ENCODE peak calls at places on chromosomes 13 and 19, in eight cellular contexts. T is K562; U is Caco-2; D is effector memory CD4-positive, alpha-beta T cell; C is kidney; J is aorta; S is heart left ventricle; Y is breast epithelium. Z is an unnamed sample.

GRCh38 chr13:105991622-105992254 is 543.7 kb downstream of the EFNB2 start:
- DNase-seq in T (no peak), D (no peak), J (no peak), S (no peak), C (no peak), Y (peak; percentile 95), U (peak; percentile 43), Z (no peak)

GRCh38 chr19:49335071-49335783 is at the start of gene CD37:
- DNase-seq in S (no peak), T (peak; percentile 60), D (no peak), J (peak; percentile 58), U (peak; percentile 29), C (peak; percentile 73), Y (peak; percentile 18), Z (no peak)

GRCh38 chr19:58396691-58397532 is 1.5 kb downstream of the RNF225 start:
- DNase-seq in U (no peak), S (no peak), J (peak; percentile 38), C (peak; percentile 72), Y (no peak), D (no peak), T (peak; percentile 11), Z (no peak)

GRCh38 chr13:26019881-26020535 is 31.8 kb downstream of the SHISA2 start:
- DNase-seq in T (no peak), U (no peak), J (no peak), C (no peak), Y (no peak), D (no peak), S (no peak), Z (no peak)

GRCh38 chr19:9901020-9901419 is 35.3 kb downstream of the OLFM2 start:
- DNase-seq in S (no peak), U (no peak), D (no peak), T (no peak), C (no peak), J (no peak), Y (no peak), Z (no peak)

GRCh38 chr19:45144431-45145269 is 16.1 kb downstream of the NKPD1 start:
- DNase-seq in T (no peak), U (no peak), S (no peak), C (peak; percentile 63), J (no peak), D (no peak), Y (no peak), Z (peak; percentile 6)

GRCh38 chr13:77752512-77753069 is 55.1 kb downstream of the SLAIN1 start:
- DNase-seq in S (no peak), U (no peak), C (no peak), J (no peak), T (no peak), Y (no peak), D (no peak), Z (no peak)

GRCh38 chr19:55670280-55671053 is 4.6 kb upstream of the EPN1 start:
- DNase-seq in S (no peak), C (peak; percentile 93), Y (no peak), U (peak; percentile 68), J (peak; percentile 47), T (no peak), D (no peak), Z (peak; percentile 49)

GRCh38 chr13:70310720-70311119 is 202.5 kb upstream of the KLHL1 start:
- DNase-seq in D (no peak), T (no peak), J (no peak), S (no peak), Y (no peak), C (no peak), U (peak; percentile 62), Z (peak; percentile 67)

GRCh38 chr13:39483326-39483725 is 119.7 kb downstream of the LHFPL6 start:
- DNase-seq in Y (no peak), J (no peak), S (no peak), C (no peak), D (no peak), U (no peak), T (no peak), Z (no peak)

GRCh38 chr13:41833851-41834250 is 127.1 kb downstream of the VWA8 start:
- DNase-seq in Y (no peak), T (no peak), U (no peak), D (no peak), J (no peak), S (no peak), C (no peak), Z (no peak)

GRCh38 chr19:7519411-7520130 is 2.9 kb upstream of the MCOLN1 start:
- DNase-seq in D (no peak), C (peak; percentile 72), U (no peak), T (no peak), Y (no peak), J (no peak), S (no peak), Z (no peak)

GRCh38 chr19:7522923-7523667 is 671 bp downstream of the MCOLN1 start:
- DNase-seq in T (no peak), Y (no peak), D (no peak), S (no peak), U (no peak), C (peak; percentile 78), J (peak; percentile 61), Z (no peak)

GRCh38 chr19:7520131-7521051 is 2.0 kb upstream of the MCOLN1 start:
- DNase-seq in C (peak; percentile 76), Y (no peak), T (no peak), J (peak; percentile 50), U (no peak), S (no peak), D (no peak), Z (no peak)

GRCh38 chr19:7522072-7522922 is at the start of gene MCOLN1:
- DNase-seq in J (peak; percentile 100), Y (peak; percentile 99), C (peak; percentile 100), T (peak; percentile 100), D (peak; percentile 98), S (peak; percentile 100), U (peak; percentile 97), Z (peak; percentile 100)

GRCh38 chr19:7521551-7522071 is 813 bp upstream of the MCOLN1 start:
- DNase-seq in S (no peak), Y (no peak), T (no peak), J (no peak), C (no peak), D (no peak), U (no peak), Z (no peak)
- H3K4me3 ChIP-seq in S (no peak overlapping the region), Y (peak overlapping the region; percentile 90), T (peak overlapping the region; percentile 68), J (no peak overlapping the region), C (no peak overlapping the region), D (peak overlapping the region; percentile 68), U (peak overlapping the region; percentile 29), Z (peak overlapping the region; percentile 85)

GRCh38 chr19:34269081-34269480 is 14.7 kb downstream of the GARRE1 start:
- DNase-seq in C (no peak), T (no peak), J (no peak), S (no peak), Y (no peak), D (no peak), U (no peak), Z (no peak)
- H3K4me1 ChIP-seq in C (peaks cover 27% of the 10 kb centered on the region), T (peaks cover 14% of the 10 kb centered on the region), J (peaks cover 4% of the 10 kb centered on the region), S (peaks cover 74% of the 10 kb centered on the region), Y (no peaks in the 10 kb centered on the region), D (peaks cover 54% of the 10 kb centered on the region), U (peaks cover 12% of the 10 kb centered on the region), Z (peaks cover 5% of the 10 kb centered on the region)

GRCh38 chr19:1490020-1490310 is 185 bp downstream of the PCSK4 start:
- DNase-seq in Y (no peak), T (no peak), U (no peak), J (no peak), S (no peak), C (no peak), D (no peak), Z (no peak)

GRCh38 chr19:1490311-1491113 is at the start of gene PCSK4:
- DNase-seq in C (peak; percentile 99), U (peak; percentile 99), Y (peak; percentile 99), S (peak; percentile 99), J (peak; percentile 99), D (peak; percentile 98), T (peak; percentile 95), Z (peak; percentile 98)

GRCh38 chr19:1491114-1491848 is at the start of gene REEP6:
- DNase-seq in J (no peak), S (peak; percentile 68), D (no peak), C (no peak), Y (no peak), U (no peak), T (no peak), Z (no peak)

GRCh38 chr19:1492474-1493006 is 1.6 kb downstream of the REEP6 start:
- DNase-seq in U (no peak), T (peak; percentile 19), D (no peak), Y (no peak), C (peak; percentile 77), S (no peak), J (no peak), Z (no peak)

GRCh38 chr19:1491849-1492170 is 829 bp downstream of the REEP6 start:
- DNase-seq in S (no peak), D (no peak), C (peak; percentile 80), U (no peak), T (no peak), J (no peak), Y (peak; percentile 43), Z (no peak)
- H3K4me3 ChIP-seq in S (no peak overlapping the region), D (no peak overlapping the region), C (no peak overlapping the region), U (peak overlapping the region; percentile 97), T (peak overlapping the region; percentile 67), J (no peak overlapping the region), Y (peak overlapping the region; percentile 66), Z (no peak overlapping the region)

GRCh38 chr13:68584776-68585175 is 1354.6 kb upstream of the PCDH9 start:
- DNase-seq in Y (no peak), T (no peak), C (no peak), D (no peak), S (no peak), J (no peak), U (no peak), Z (no peak)
- H3K4me1 ChIP-seq in Y (no peaks in the 10 kb centered on the region), T (no peaks in the 10 kb centered on the region), C (no peaks in the 10 kb centered on the region), D (no peaks in the 10 kb centered on the region), S (no peaks in the 10 kb centered on the region), J (no peaks in the 10 kb centered on the region), U (no peaks in the 10 kb centered on the region), Z (no peaks in the 10 kb centered on the region)

GRCh38 chr19:17404621-17405249 is 695 bp downstream of the BST2 start:
- DNase-seq in D (no peak), S (no peak), T (no peak), C (no peak), U (no peak), J (no peak), Y (no peak), Z (no peak)
- H3K4me3 ChIP-seq in D (peak overlapping the region; percentile 73), S (peak overlapping the region; percentile 44), T (peak overlapping the region; percentile 53), C (peak overlapping the region; percentile 82), U (peak overlapping the region; percentile 42), J (no peak overlapping the region), Y (peak overlapping the region; percentile 54), Z (no peak overlapping the region)